ENCODE peak calls at places on chromosome 12, in four cellular contexts. L is left ventricle myocardium inferior; P is activated CD4-positive, CD25-positive, alpha-beta regulatory T cell; T is AG04450. M is an unnamed sample.
A peak's percentile ranks its signal among the peaks of the same experiment; 100 is the strongest.

GRCh38 chr12:95582230-95583058 is 31.2 kb upstream of the USP44 start:
- DNase-seq in L (no peak), P (no peak), T (no peak), M (peak; percentile 73)

GRCh38 chr12:28872654-28873268 is 276.3 kb upstream of the FAR2 start:
- DNase-seq in L (no peak), P (no peak), T (peak; percentile 33), M (peak; percentile 68)

GRCh38 chr12:29572938-29573337 is 75.5 kb upstream of the OVCH1 start:
- DNase-seq in L (no peak), P (no peak), T (no peak), M (no peak)

GRCh38 chr12:78290606-78291345 is 460.1 kb downstream of the NAV3 start:
- DNase-seq in L (no peak), P (no peak), T (peak; percentile 65), M (no peak)

GRCh38 chr12:76670776-76671175 is 93.1 kb upstream of the ZDHHC17 start:
- DNase-seq in L (no peak), P (no peak), T (peak; percentile 48), M (peak; percentile 14)

GRCh38 chr12:20476551-20476950 is 108.2 kb downstream of the PDE3A start:
- DNase-seq in L (no peak), P (no peak), T (no peak), M (no peak)

GRCh38 chr12:48078901-48079300 is 27.0 kb downstream of the SENP1 start:
- DNase-seq in L (no peak), P (no peak), T (peak; percentile 11), M (no peak)

GRCh38 chr12:102551186-102551585 is 70.8 kb upstream of the IGF1 start:
- DNase-seq in L (no peak), P (no peak), T (no peak), M (no peak)

GRCh38 chr12:54411398-54412241 is 7.4 kb downstream of the ITGA5 start:
- DNase-seq in L (peak; percentile 68), P (no peak), T (peak; percentile 71), M (peak; percentile 73)

GRCh38 chr12:101695698-101696097 is 1.7 kb upstream of the CHPT1 start:
- DNase-seq in L (no peak), P (no peak), T (no peak), M (no peak)

GRCh38 chr12:19130224-19131019 is 889 bp downstream of the PLEKHA5 start:
- DNase-seq in L (peak; percentile 41), P (no peak), T (no peak), M (peak; percentile 47)

GRCh38 chr12:56988207-56988739 is 18.1 kb downstream of the ZBTB39 start:
- DNase-seq in L (no peak), P (no peak), T (no peak), M (no peak)

GRCh38 chr12:6644903-6645302 is 2.3 kb downstream of the ACRBP start:
- DNase-seq in L (no peak), P (no peak), T (no peak), M (no peak)

GRCh38 chr12:14630793-14631192 is 63.1 kb upstream of the PLBD1 start:
- DNase-seq in L (no peak), P (no peak), T (no peak), M (no peak)

GRCh38 chr12:84422340-84422739 is 490.3 kb downstream of the SLC6A15 start:
- DNase-seq in L (no peak), P (no peak), T (no peak), M (no peak)

GRCh38 chr12:54991161-54991991 is 6.8 kb upstream of the TESPA1 start:
- DNase-seq in L (no peak), P (no peak), T (no peak), M (no peak)

GRCh38 chr12:111293266-111294009 is 75.5 kb downstream of the PHETA1 start:
- DNase-seq in L (no peak), P (no peak), T (no peak), M (no peak)

GRCh38 chr12:98402671-98403070 is 112.7 kb upstream of the TMPO start:
- DNase-seq in L (no peak), P (no peak), T (no peak), M (no peak)

GRCh38 chr12:104873374-104873773 is 84.7 kb downstream of the SLC41A2 start:
- DNase-seq in L (no peak), P (no peak), T (no peak), M (no peak)

GRCh38 chr12:13350946-13351345 is 154.4 kb downstream of the EMP1 start:
- DNase-seq in L (no peak), P (no peak), T (no peak), M (no peak)

GRCh38 chr12:120367924-120368788 is 808 bp downstream of the MSI1 start:
- DNase-seq in L (no peak), P (no peak), T (no peak), M (no peak)

GRCh38 chr12:25585021-25585523 is 32.0 kb upstream of the LMNTD1 start:
- DNase-seq in L (no peak), P (no peak), T (no peak), M (peak; percentile 12)

GRCh38 chr12:90163975-90164374 is 455.3 kb upstream of the ATP2B1 start:
- DNase-seq in L (no peak), P (no peak), T (no peak), M (peak; percentile 9)

M was measured in A673.